ENCODE peak calls at places on chromosomes 4 and X, in five cellular contexts. V is hypothalamus, I is hepatocyte, L is Ammon's horn, B is kidney glomerular epithelial cell. O is an unnamed sample.

GRCh38 chrX:104659037-104659744 is 93.2 kb downstream of the IL1RAPL2 start:
- DNase-seq in B (no peak), L (no peak), I (no peak), V (no peak), O (no peak)

GRCh38 chr4:17272154-17272553 is 239.7 kb downstream of the QDPR start:
- DNase-seq in I (no peak), L (no peak), B (no peak), V (no peak), O (no peak)

GRCh38 chr4:94039226-94039625 is 168.4 kb upstream of the SMARCAD1 start:
- DNase-seq in L (no peak), V (no peak), I (no peak), B (no peak), O (no peak)

GRCh38 chr4:113052379-113052951 is 3.0 kb downstream of the ANK2 start:
- DNase-seq in B (peak), V (no peak), I (no peak), L (peak), O (no peak)

GRCh38 chr4:112181358-112182000 is 36.2 kb downstream of the FAM241A start:
- DNase-seq in I (no peak), L (no peak), B (no peak), V (no peak), O (no peak)

GRCh38 chr4:59388359-59388758 is 1811.8 kb upstream of the ADGRL3 start:
- DNase-seq in B (no peak), L (no peak), V (no peak), I (no peak), O (no peak)

GRCh38 chrX:138775501-138775900 is 64.0 kb upstream of the FGF13 start:
- DNase-seq in B (peak), V (no peak), L (peak), I (peak), O (no peak)

GRCh38 chr4:104615926-104616325 is 121.2 kb upstream of the CXXC4 start:
- DNase-seq in L (no peak), V (no peak), I (no peak), B (no peak), O (no peak)

GRCh38 chr4:77104405-77105292 is 28.9 kb upstream of the CCNI start:
- DNase-seq in V (peak), I (peak), B (no peak), L (peak), O (peak)

GRCh38 chrX:124211312-124211942 is 121.0 kb upstream of the TEX13D start:
- DNase-seq in B (peak), I (peak), V (no peak), L (peak), O (no peak)

GRCh38 chrX:42697544-42697943 is 80.4 kb downstream of the PPP1R2C start:
- DNase-seq in I (peak), L (no peak), B (no peak), V (no peak), O (no peak)

GRCh38 chr4:26032142-26032541 is 118.1 kb downstream of the SMIM20 start:
- DNase-seq in V (no peak), L (no peak), I (no peak), B (peak), O (no peak)

GRCh38 chrX:129768186-129768585 is 11.6 kb upstream of the SASH3 start:
- DNase-seq in V (no peak), I (no peak), L (no peak), B (no peak), O (no peak)

GRCh38 chr4:76954489-76954888 is 4.9 kb downstream of the SEPTIN11 start:
- DNase-seq in B (no peak), I (no peak), V (no peak), L (no peak), O (no peak)

GRCh38 chrX:97238632-97239031 is 354.9 kb downstream of the RPA4 start:
- DNase-seq in B (no peak), L (no peak), I (no peak), V (no peak), O (no peak)

GRCh38 chr4:25076625-25077413 is 46.1 kb upstream of the LGI2 start:
- DNase-seq in V (no peak), B (no peak), L (no peak), I (no peak), O (no peak)

GRCh38 chr4:176319704-176320339 is at the start of gene SPCS3:
- DNase-seq in I (peak), B (peak), L (peak), V (peak), O (peak)

GRCh38 chr4:156098846-156099245 is 145.2 kb upstream of the CTSO start:
- DNase-seq in L (no peak), I (no peak), B (no peak), V (no peak), O (no peak)

GRCh38 chrX:110836982-110837381 is 41.4 kb upstream of the CHRDL1 start:
- DNase-seq in B (no peak), V (no peak), I (no peak), L (no peak), O (no peak)

GRCh38 chrX:129193357-129193756 is 329.9 kb downstream of the SMARCA1 start:
- DNase-seq in L (no peak), V (no peak), B (no peak), I (peak), O (no peak)

GRCh38 chrX:110432831-110433230 is 74.2 kb downstream of the RTL9 start:
- DNase-seq in B (no peak), I (no peak), L (no peak), V (no peak), O (no peak)

GRCh38 chrX:41561045-41561444 is 113.9 kb downstream of the NYX start:
- DNase-seq in V (no peak), B (peak), L (peak), I (peak), O (no peak)

GRCh38 chr4:26785766-26786165 is 74.9 kb upstream of the STIM2 start:
- DNase-seq in B (no peak), I (no peak), V (no peak), L (no peak), O (no peak)

GRCh38 chr4:147682755-147683154 is 1.2 kb downstream of the PRMT9 start:
- DNase-seq in B (no peak), L (no peak), I (no peak), V (no peak), O (no peak)

GRCh38 chrX:132146456-132146855 is 18.6 kb upstream of the FRMD7 start:
- DNase-seq in I (no peak), V (no peak), L (no peak), B (no peak), O (no peak)

GRCh38 chr4:61296115-61296514 is 96.0 kb downstream of the ADGRL3 start:
- DNase-seq in I (no peak), L (no peak), V (no peak), B (no peak), O (no peak)

GRCh38 chrX:40644175-40644574 is 3.2 kb downstream of the CXorf38 start:
- DNase-seq in L (peak), I (no peak), B (peak), V (no peak), O (no peak)